ENCODE peak calls at places on chromosomes 1 and 21, in five cellular contexts. H is ureter; N is hypothalamus; J is Caco-2; X is stimulated activated CD8-positive, alpha-beta memory T cell treated with anti-CD3 and anti-CD28 coated beads, Interleukin-7, amount 100 ng/mL, for 24 hours. V is an unnamed sample.

GRCh38 chr1:1197188-1197500 is 9.2 kb downstream of the TNFRSF18 start:
- DNase-seq in H (no peak), N (no peak), J (no peak), X (no peak), V (no peak)

GRCh38 chr1:86546787-86547221 is at the start of gene CLCA4:
- DNase-seq in H (no peak), N (no peak), J (no peak), X (no peak), V (no peak)

GRCh38 chr1:85359874-85360708 is 83.7 kb upstream of the BCL10 start:
- DNase-seq in H (no peak), N (no peak), J (no peak), X (no peak), V (no peak)

GRCh38 chr1:32358435-32358834 is 3.9 kb downstream of the FAM229A start:
- DNase-seq in H (no peak), N (no peak), J (no peak), X (no peak), V (no peak)

GRCh38 chr1:60051191-60051590 is 22.4 kb downstream of the C1orf87 start:
- DNase-seq in H (no peak), N (no peak), J (no peak), X (no peak), V (no peak)

GRCh38 chr1:186884266-186884665 is 55.5 kb downstream of the PLA2G4A start:
- DNase-seq in H (no peak), N (no peak), J (no peak), X (no peak), V (no peak)

GRCh38 chr1:52403566-52404115 is 582 bp downstream of the ORC1 start:
- DNase-seq in H (no peak), N (no peak), J (peak), X (peak), V (no peak)

GRCh38 chr1:19260211-19261138 is 8.9 kb downstream of the MRTO4 start:
- DNase-seq in H (no peak), N (no peak), J (no peak), X (no peak), V (no peak)

GRCh38 chr1:5950994-5951749 is 41.1 kb downstream of the NPHP4 start:
- DNase-seq in H (no peak), N (no peak), J (no peak), X (no peak), V (peak)

GRCh38 chr1:160167056-160167455 is 15.7 kb downstream of the ATP1A4 start:
- DNase-seq in H (no peak), N (no peak), J (no peak), X (no peak), V (no peak)

GRCh38 chr1:198185759-198186158 is 29.0 kb downstream of the NEK7 start:
- DNase-seq in H (no peak), N (no peak), J (no peak), X (no peak), V (no peak)

GRCh38 chr1:108049083-108049819 is 84.3 kb upstream of the VAV3 start:
- DNase-seq in H (no peak), N (peak), J (no peak), X (peak), V (no peak)

GRCh38 chr21:16040601-16041000 is 310.8 kb downstream of the USP25 start:
- DNase-seq in H (no peak), N (no peak), J (no peak), X (no peak), V (no peak)

GRCh38 chr1:158998781-158999161 is 10.9 kb upstream of the IFI16 start:
- DNase-seq in H (no peak), N (peak), J (no peak), X (no peak), V (no peak)

GRCh38 chr1:3170566-3171453 is 101.8 kb downstream of the PRDM16 start:
- DNase-seq in H (peak), N (peak), J (no peak), X (no peak), V (no peak)

GRCh38 chr21:44489962-44490361 is 34.7 kb downstream of the LRRC3 start:
- DNase-seq in H (no peak), N (no peak), J (no peak), X (no peak), V (no peak)

GRCh38 chr1:92927870-92928269 is 33.4 kb downstream of the DIPK1A start:
- DNase-seq in H (no peak), N (no peak), J (no peak), X (no peak), V (no peak)

GRCh38 chr1:41239988-41240610 is 2.0 kb downstream of the SCMH1 start:
- DNase-seq in H (no peak), N (no peak), J (peak), X (no peak), V (no peak)

GRCh38 chr21:43767980-43768867 is 7.9 kb downstream of the CSTB start:
- DNase-seq in H (peak), N (no peak), J (peak), X (no peak), V (no peak)

GRCh38 chr21:28311776-28312175 is 680.9 kb downstream of the LTN1 start:
- DNase-seq in H (no peak), N (no peak), J (no peak), X (no peak), V (no peak)

GRCh38 chr1:167126317-167126716 is 32.4 kb downstream of the STYXL2 start:
- DNase-seq in H (no peak), N (no peak), J (no peak), X (no peak), V (no peak)

GRCh38 chr1:240189386-240189989 is 97.8 kb downstream of the FMN2 start:
- DNase-seq in H (no peak), N (no peak), J (peak), X (no peak), V (no peak)

GRCh38 chr1:231803353-231803752 is 176.8 kb downstream of the DISC1 start:
- DNase-seq in H (no peak), N (peak), J (no peak), X (no peak), V (no peak)

GRCh38 chr21:45858180-45858579 is 123.4 kb upstream of the COL6A1 start:
- DNase-seq in H (peak), N (no peak), J (no peak), X (no peak), V (peak)

V was measured in type B pancreatic cell.